ENCODE peak calls at places on chromosomes 2 and 18, in six cellular contexts. X is heart right ventricle, E is AG09319, T is OCI-LY7, D is bronchial epithelial cell, S is spleen. B is an unnamed sample.

GRCh38 chr2:174554514-174555119 is 43.0 kb downstream of the WIPF1 start:
- DNase-seq in X (no peak), E (no peak), T (no peak), D (no peak), S (no peak), B (no peak)

GRCh38 chr2:217162533-217162932 is 302.7 kb upstream of the TNP1 start:
- DNase-seq in X (peak; percentile 28), E (peak; percentile 40), T (no peak), D (peak; percentile 79), S (no peak), B (no peak)

GRCh38 chr2:132267372-132267771 is 105.6 kb upstream of the ANKRD30BL start:
- DNase-seq in X (no peak), E (no peak), T (peak; percentile 17), D (no peak), S (no peak), B (no peak)

GRCh38 chr2:85132392-85132791 is 800 bp upstream of the TCF7L1 start:
- DNase-seq in X (peak; percentile 8), E (no peak), T (no peak), D (no peak), S (no peak), B (no peak)

GRCh38 chr18:58639751-58640427 is 11.0 kb upstream of the ALPK2 start:
- DNase-seq in X (no peak), E (no peak), T (no peak), D (peak; percentile 75), S (no peak), B (no peak)

GRCh38 chr2:168246483-168247340 is 683 bp downstream of the STK39 start:
- DNase-seq in X (peak; percentile 52), E (no peak), T (peak; percentile 83), D (peak; percentile 45), S (peak; percentile 95), B (peak; percentile 66)

GRCh38 chr2:51490576-51491234 is 458.8 kb upstream of the NRXN1 start:
- DNase-seq in X (no peak), E (no peak), T (no peak), D (no peak), S (no peak), B (no peak)

GRCh38 chr2:65503746-65504145 is 71.3 kb upstream of the SPRED2 start:
- DNase-seq in X (no peak), E (no peak), T (no peak), D (no peak), S (no peak), B (no peak)

GRCh38 chr2:149661844-149662243 is 74.3 kb upstream of the MMADHC start:
- DNase-seq in X (no peak), E (peak; percentile 11), T (no peak), D (peak; percentile 89), S (no peak), B (no peak)

GRCh38 chr2:110104025-110104771 is 11.4 kb downstream of the MALL start:
- DNase-seq in X (no peak), E (no peak), T (no peak), D (peak; percentile 87), S (no peak), B (no peak)

GRCh38 chr2:119693967-119694366 is 15.0 kb downstream of the TMEM177 start:
- DNase-seq in X (no peak), E (no peak), T (no peak), D (no peak), S (peak; percentile 19), B (no peak)

GRCh38 chr2:218727502-218728165 is 17.0 kb downstream of the TTLL4 start:
- DNase-seq in X (no peak), E (no peak), T (peak; percentile 11), D (peak; percentile 29), S (no peak), B (no peak)

GRCh38 chr18:60070631-60071030 is 170.8 kb downstream of the PMAIP1 start:
- DNase-seq in X (no peak), E (no peak), T (no peak), D (peak; percentile 76), S (no peak), B (no peak)

GRCh38 chr2:242060212-242060835 is 190.8 kb downstream of the RTP5 start:
- DNase-seq in X (no peak), E (peak; percentile 52), T (no peak), D (peak; percentile 67), S (no peak), B (no peak)

GRCh38 chr2:19676770-19677169 is 225.0 kb downstream of the TTC32 start:
- DNase-seq in X (no peak), E (no peak), T (no peak), D (no peak), S (no peak), B (no peak)

GRCh38 chr18:3649559-3650426 is 199.8 kb downstream of the TGIF1 start:
- DNase-seq in X (no peak), E (peak; percentile 18), T (no peak), D (peak; percentile 75), S (no peak), B (no peak)

GRCh38 chr2:181764095-181764963 is 84.0 kb upstream of the NEUROD1 start:
- DNase-seq in X (no peak), E (no peak), T (no peak), D (no peak), S (no peak), B (no peak)

GRCh38 chr2:56211048-56211447 is 27.3 kb downstream of the CCDC85A start:
- DNase-seq in X (no peak), E (no peak), T (no peak), D (no peak), S (no peak), B (no peak)

GRCh38 chr2:71283131-71283530 is 48.5 kb upstream of the ZNF638 start:
- DNase-seq in X (no peak), E (no peak), T (no peak), D (no peak), S (no peak), B (no peak)

GRCh38 chr2:182073613-182074012 is 88.0 kb downstream of the PPP1R1C start:
- DNase-seq in X (no peak), E (no peak), T (no peak), D (no peak), S (no peak), B (no peak)

GRCh38 chr2:151906633-151906998 is 78.4 kb upstream of the ARL5A start:
- DNase-seq in X (no peak), E (no peak), T (no peak), D (no peak), S (no peak), B (no peak)

GRCh38 chr2:44515416-44515815 is 153.7 kb downstream of the CAMKMT start:
- DNase-seq in X (no peak), E (no peak), T (no peak), D (peak; percentile 35), S (no peak), B (no peak)

GRCh38 chr2:162070228-162070918 is 3.6 kb downstream of the DPP4 start:
- DNase-seq in X (no peak), E (no peak), T (no peak), D (no peak), S (no peak), B (no peak)

GRCh38 chr18:56248613-56249235 is 389.7 kb downstream of the TXNL1 start:
- DNase-seq in X (no peak), E (no peak), T (peak; percentile 83), D (no peak), S (no peak), B (no peak)

GRCh38 chr18:22347624-22348511 is 69.8 kb downstream of the CTAGE1 start:
- DNase-seq in X (no peak), E (no peak), T (no peak), D (peak; percentile 23), S (no peak), B (no peak)

GRCh38 chr2:159459279-159459678 is 157.1 kb downstream of the BAZ2B start:
- DNase-seq in X (no peak), E (no peak), T (no peak), D (no peak), S (no peak), B (no peak)

GRCh38 chr2:28036307-28036706 is 145.8 kb downstream of the BABAM2 start:
- DNase-seq in X (no peak), E (no peak), T (no peak), D (no peak), S (no peak), B (no peak)

GRCh38 chr2:105674859-105675541 is 69.7 kb upstream of the NCK2 start:
- DNase-seq in X (no peak), E (no peak), T (no peak), D (no peak), S (no peak), B (no peak)

GRCh38 chr2:240630771-240631560 is 5.7 kb downstream of the GPR35 start:
- DNase-seq in X (no peak), E (no peak), T (no peak), D (no peak), S (no peak), B (no peak)

GRCh38 chr18:56532176-56532840 is 106.1 kb downstream of the TXNL1 start:
- DNase-seq in X (no peak), E (no peak), T (no peak), D (peak; percentile 35), S (no peak), B (peak; percentile 63)

GRCh38 chr2:186540971-186541370 is 48.9 kb upstream of the ITGAV start:
- DNase-seq in X (no peak), E (peak; percentile 64), T (no peak), D (no peak), S (no peak), B (no peak)

GRCh38 chr2:235140801-235141081 is 188.9 kb downstream of the SH3BP4 start:
- DNase-seq in X (no peak), E (no peak), T (no peak), D (no peak), S (no peak), B (no peak)

GRCh38 chr2:35163948-35164347 is 1191.6 kb upstream of the CRIM1 start:
- DNase-seq in X (no peak), E (no peak), T (no peak), D (no peak), S (no peak), B (no peak)

GRCh38 chr2:35168351-35168750 is 1187.2 kb upstream of the CRIM1 start:
- DNase-seq in X (no peak), E (no peak), T (no peak), D (peak; percentile 9), S (no peak), B (no peak)
- TF ChIP-seq CTCF in X (no peak), E (no peak), T (peak; percentile 55), D (no peak), S (no peak), B (peak; percentile 26)

DNA sequence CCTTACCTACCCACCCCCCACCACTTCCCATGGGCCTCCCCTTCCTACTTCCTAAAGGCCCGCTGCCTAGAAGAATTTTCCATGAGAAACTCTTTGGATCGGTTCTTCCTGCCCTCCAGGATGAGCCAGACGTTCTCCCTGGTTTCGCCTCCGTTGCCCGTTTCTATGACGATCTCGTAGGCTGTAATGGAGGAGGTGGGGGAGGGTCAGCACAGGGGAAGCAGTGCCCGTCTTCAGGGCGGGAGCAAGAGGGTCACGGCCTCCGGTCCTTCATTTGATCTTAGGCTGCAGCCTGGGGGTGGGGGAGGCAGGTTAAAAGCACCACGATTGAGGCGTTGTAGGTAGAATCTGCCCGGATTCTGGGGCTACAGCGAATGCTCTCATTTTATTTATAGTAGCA is 172.0 kb downstream of the LOXHD1 start:
- DNase-seq in X (no peak), E (no peak), T (no peak), D (no peak), S (no peak), B (no peak)
- TF ChIP-seq CTCF in X (no peak), E (no peak), T (no peak), D (no peak), S (no peak), B (no peak)

GRCh38 chr18:711693-712400 is 583 bp downstream of the ENOSF1 start:
- DNase-seq in X (peak; percentile 54), E (peak; percentile 64), T (peak; percentile 68), D (peak; percentile 73), S (peak; percentile 85), B (peak; percentile 79)
- TF ChIP-seq CTCF in X (no peak), E (no peak), T (peak; percentile 44), D (peak; percentile 30), S (no peak), B (peak; percentile 43)

GRCh38 chr2:75808793-75809535 is 98.2 kb upstream of the GCFC2 start:
- DNase-seq in X (no peak), E (no peak), T (no peak), D (peak; percentile 46), S (no peak), B (no peak)
- TF ChIP-seq CTCF in X (no peak), E (no peak), T (no peak), D (no peak), S (no peak), B (no peak)

B was measured in GM13977.